ENCODE peak calls at places on chromosomes 5 and 9, in eight cellular contexts. R is NCI-H345; O is activated CD4-positive, alpha-beta T cell treated with anti-CD3 and anti-CD28 coated beads, Interleukin-2, amount 50 U/mL, for 4 hours; A is adrenal gland; H is activated naive CD8-positive, alpha-beta T cell treated with anti-CD3 and anti-CD28 coated beads for 36 hours; G is T-helper 1 cell; P is psoas muscle; L is NCI-H2029. D is an unnamed sample.

GRCh38 chr9:107742531-107743309 is 253.2 kb upstream of the KLF4 start:
- DNase-seq in P (no peak), H (no peak), G (no peak), R (no peak), L (no peak), A (no peak), O (no peak), D (peak; percentile 54)

GRCh38 chr5:140806834-140807775 is at the start of gene PCDHA4:
- DNase-seq in A (no peak), H (no peak), R (no peak), L (peak; percentile 27), G (no peak), O (no peak), P (peak; percentile 48), D (no peak)

GRCh38 chr9:103210607-103211006 is 215.5 kb downstream of the CYLC2 start:
- DNase-seq in G (no peak), R (no peak), P (no peak), L (no peak), O (no peak), A (no peak), H (no peak), D (no peak)

GRCh38 chr5:150082889-150083288 is 3.5 kb downstream of the CSF1R start:
- DNase-seq in H (no peak), A (no peak), G (no peak), R (no peak), L (no peak), P (no peak), O (no peak), D (no peak)

GRCh38 chr5:83026507-83026906 is 50.7 kb downstream of the TMEM167A start:
- DNase-seq in P (no peak), G (no peak), A (no peak), H (no peak), L (no peak), R (no peak), O (no peak), D (no peak)

GRCh38 chr5:1551426-1551825 is 27.7 kb upstream of the LPCAT1 start:
- DNase-seq in G (no peak), H (no peak), A (peak; percentile 34), O (no peak), R (no peak), P (no peak), L (peak; percentile 17), D (peak; percentile 46)

GRCh38 chr5:133612021-133612860 is at the start of gene FSTL4:
- DNase-seq in R (peak; percentile 81), P (peak; percentile 57), H (peak; percentile 39), O (peak; percentile 4), G (no peak), A (peak; percentile 57), L (peak; percentile 82), D (no peak)

GRCh38 chr9:136525841-136526499 is 19.9 kb downstream of the NOTCH1 start:
- DNase-seq in G (no peak), O (no peak), L (no peak), A (no peak), R (no peak), H (no peak), P (no peak), D (peak; percentile 88)

GRCh38 chr9:27564685-27565084 is 8.6 kb downstream of the C9orf72 start:
- DNase-seq in L (no peak), A (no peak), R (no peak), P (no peak), H (no peak), O (no peak), G (no peak), D (no peak)

GRCh38 chr9:112334319-112334828 is 955 bp upstream of the PTBP3 start:
- DNase-seq in L (no peak), G (peak; percentile 32), A (no peak), O (peak; percentile 26), H (peak; percentile 25), P (no peak), R (no peak), D (peak; percentile 23)

GRCh38 chr9:68999393-69000105 is 14.4 kb downstream of the PRKACG start:
- DNase-seq in P (no peak), G (peak; percentile 56), L (peak; percentile 83), O (peak; percentile 54), H (peak; percentile 50), A (peak; percentile 90), R (peak; percentile 46), D (peak; percentile 54)

GRCh38 chr9:6758418-6759113 is 793 bp downstream of the KDM4C start:
- DNase-seq in G (peak; percentile 46), P (peak; percentile 75), H (peak; percentile 58), A (peak; percentile 74), O (peak; percentile 23), L (no peak), R (peak; percentile 36), D (peak; percentile 75)

GRCh38 chr9:117092582-117092981 is 322.3 kb downstream of the ASTN2 start:
- DNase-seq in R (no peak), L (no peak), O (no peak), H (no peak), G (no peak), A (no peak), P (no peak), D (peak; percentile 57)

GRCh38 chr9:131530546-131530929 is 525 bp downstream of the UCK1 start:
- DNase-seq in R (peak; percentile 11), G (no peak), H (no peak), A (peak; percentile 70), P (peak; percentile 68), O (no peak), L (no peak), D (peak; percentile 73)

GRCh38 chr9:23526806-23527205 is 299.2 kb downstream of the ELAVL2 start:
- DNase-seq in O (no peak), R (no peak), P (no peak), A (no peak), G (no peak), H (no peak), L (no peak), D (no peak)

GRCh38 chr9:134339183-134339806 is 13.0 kb downstream of the RXRA start:
- DNase-seq in H (no peak), G (no peak), A (peak; percentile 68), L (no peak), O (no peak), P (no peak), R (no peak), D (peak; percentile 80)

GRCh38 chr5:136077046-136077445 is 48.3 kb downstream of the TGFBI start:
- DNase-seq in P (no peak), A (no peak), H (no peak), G (no peak), R (no peak), L (no peak), O (no peak), D (no peak)

GRCh38 chr5:132799392-132799791 is 13.7 kb upstream of the SOWAHA start:
- DNase-seq in O (no peak), L (no peak), H (no peak), G (no peak), R (no peak), P (no peak), A (no peak), D (no peak)

GRCh38 chr9:133348763-133349573 is 950 bp downstream of the RPL7A start:
- DNase-seq in L (no peak), G (no peak), R (no peak), O (no peak), H (no peak), A (peak; percentile 63), P (no peak), D (no peak)

GRCh38 chr5:11251242-11251641 is 490.2 kb upstream of the DAP start:
- DNase-seq in R (no peak), P (no peak), O (no peak), A (no peak), G (no peak), L (no peak), H (no peak), D (no peak)